ENCODE peak calls at places on chromosomes 2 and 18, in six cellular contexts. J is hippocampal formation, G is nephron progenitor cell, E is GM03348, A is activated T-cell treated with anti-CD3 and anti-CD28 coated beads for 48 hours, O is stomach. X is an unnamed sample.

GRCh38 chr2:86290596-86291327 is 46.7 kb downstream of the REEP1 start:
- DNase-seq in J (no peak), G (peak), E (no peak), A (no peak), O (no peak), X (no peak)

GRCh38 chr18:77701977-77702376 is 452.3 kb downstream of the GALR1 start:
- DNase-seq in J (no peak), G (no peak), E (no peak), A (no peak), O (no peak), X (no peak)

GRCh38 chr2:241575624-241576292 is 17.2 kb downstream of the BOK start:
- DNase-seq in J (no peak), G (no peak), E (no peak), A (no peak), O (no peak), X (no peak)

GRCh38 chr2:118848381-118849225 is 1.2 kb upstream of the EN1 start:
- DNase-seq in J (no peak), G (peak), E (no peak), A (no peak), O (no peak), X (peak)

GRCh38 chr18:23227729-23228075 is 92.4 kb downstream of the CABLES1 start:
- DNase-seq in J (no peak), G (no peak), E (no peak), A (no peak), O (peak), X (no peak)

GRCh38 chr2:124530203-124530602 is 505.1 kb downstream of the CNTNAP5 start:
- DNase-seq in J (no peak), G (no peak), E (no peak), A (no peak), O (no peak), X (no peak)

GRCh38 chr2:211455225-211455841 is 898.9 kb downstream of the CPS1 start:
- DNase-seq in J (peak), G (peak), E (peak), A (no peak), O (peak), X (peak)

GRCh38 chr2:4256351-4256750 is 553.0 kb downstream of the DCDC2C start:
- DNase-seq in J (no peak), G (no peak), E (no peak), A (no peak), O (no peak), X (no peak)

GRCh38 chr2:121969155-121969554 is 213.7 kb downstream of the TSN start:
- DNase-seq in J (no peak), G (no peak), E (peak), A (no peak), O (no peak), X (no peak)

GRCh38 chr2:64626146-64626809 is 27.4 kb downstream of the SERTAD2 start:
- DNase-seq in J (no peak), G (no peak), E (no peak), A (no peak), O (no peak), X (no peak)

GRCh38 chr2:152743004-152743403 is 24.6 kb downstream of the ARL6IP6 start:
- DNase-seq in J (no peak), G (no peak), E (no peak), A (no peak), O (no peak), X (peak)

GRCh38 chr2:168188011-168188410 is 59.4 kb downstream of the STK39 start:
- DNase-seq in J (no peak), G (no peak), E (no peak), A (no peak), O (no peak), X (no peak)

GRCh38 chr2:176669398-176670174 is 400.3 kb downstream of the MTX2 start:
- DNase-seq in J (no peak), G (no peak), E (no peak), A (no peak), O (no peak), X (no peak)

GRCh38 chr2:160033732-160034392 is 28.6 kb downstream of the PLA2R1 start:
- DNase-seq in J (no peak), G (no peak), E (peak), A (no peak), O (no peak), X (no peak)

GRCh38 chr2:109516445-109517117 is 97.2 kb downstream of the SEPTIN10 start:
- DNase-seq in J (no peak), G (peak), E (peak), A (peak), O (peak), X (peak)

GRCh38 chr2:164620873-164621760 is at the start of gene GRB14:
- DNase-seq in J (peak), G (peak), E (peak), A (no peak), O (peak), X (peak)

GRCh38 chr2:96099861-96100798 is 16.2 kb downstream of the ADRA2B start:
- DNase-seq in J (no peak), G (peak), E (no peak), A (no peak), O (no peak), X (peak)

GRCh38 chr18:77191241-77191751 is 58.4 kb upstream of the GALR1 start:
- DNase-seq in J (no peak), G (no peak), E (peak), A (no peak), O (no peak), X (no peak)

X was measured in SK-N-SH.